ENCODE peak calls at places on chromosomes 2 and 18, in seven cellular contexts. One of them, this sample, is unnamed. For H3K27me3, the result is how much of the 10 kb centered on the place peaks cover.

GRCh38 chr18:62288669-62289016 is 36.5 kb upstream of the TNFRSF11A start:
- DNase-seq in mammary epithelial cell: no peak
- DNase-seq in pancreas: no peak
- DNase-seq in IMR-90: no peak
- DNase-seq in cardiac muscle cell: no peak
- DNase-seq in naive thymus-derived CD4-positive, alpha-beta T cell: no peak
- DNase-seq in heart right ventricle: no peak
- DNase-seq in this sample: no peak

GRCh38 chr2:136783856-136784255 is 18.5 kb downstream of the THSD7B start:
- DNase-seq in IMR-90: no peak
- DNase-seq in pancreas: no peak
- DNase-seq in naive thymus-derived CD4-positive, alpha-beta T cell: no peak
- DNase-seq in heart right ventricle: no peak
- DNase-seq in cardiac muscle cell: no peak
- DNase-seq in mammary epithelial cell: no peak
- DNase-seq in this sample: no peak

GRCh38 chr2:111665551-111666116 is 218.4 kb downstream of the ANAPC1 start:
- DNase-seq in heart right ventricle: no peak
- DNase-seq in mammary epithelial cell: no peak
- DNase-seq in IMR-90: no peak
- DNase-seq in pancreas: no peak
- DNase-seq in cardiac muscle cell: no peak
- DNase-seq in naive thymus-derived CD4-positive, alpha-beta T cell: no peak
- DNase-seq in this sample: no peak

GRCh38 chr2:212914392-212914791 is 237.0 kb downstream of the IKZF2 start:
- DNase-seq in mammary epithelial cell: no peak
- DNase-seq in IMR-90: peak
- DNase-seq in naive thymus-derived CD4-positive, alpha-beta T cell: no peak
- DNase-seq in pancreas: no peak
- DNase-seq in heart right ventricle: no peak
- DNase-seq in cardiac muscle cell: no peak
- DNase-seq in this sample: no peak

GRCh38 chr2:144084114-144084661 is 435.7 kb downstream of the ZEB2 start:
- DNase-seq in IMR-90: peak
- DNase-seq in cardiac muscle cell: peak
- DNase-seq in heart right ventricle: no peak
- DNase-seq in mammary epithelial cell: peak
- DNase-seq in pancreas: no peak
- DNase-seq in naive thymus-derived CD4-positive, alpha-beta T cell: no peak
- DNase-seq in this sample: no peak

GRCh38 chr2:28624798-28625701 is 126.6 kb upstream of the PPP1CB start:
- DNase-seq in pancreas: peak
- DNase-seq in naive thymus-derived CD4-positive, alpha-beta T cell: peak
- DNase-seq in cardiac muscle cell: peak
- DNase-seq in mammary epithelial cell: no peak
- DNase-seq in IMR-90: peak
- DNase-seq in heart right ventricle: peak
- DNase-seq in this sample: no peak

GRCh38 chr2:103469800-103470199 is 708.0 kb downstream of the TMEM182 start:
- DNase-seq in naive thymus-derived CD4-positive, alpha-beta T cell: no peak
- DNase-seq in IMR-90: no peak
- DNase-seq in heart right ventricle: no peak
- DNase-seq in cardiac muscle cell: no peak
- DNase-seq in pancreas: no peak
- DNase-seq in mammary epithelial cell: no peak
- DNase-seq in this sample: no peak

GRCh38 chr2:197107291-197108269 is 181.1 kb upstream of the PGAP1 start:
- DNase-seq in mammary epithelial cell: no peak
- DNase-seq in IMR-90: peak
- DNase-seq in naive thymus-derived CD4-positive, alpha-beta T cell: no peak
- DNase-seq in cardiac muscle cell: peak
- DNase-seq in heart right ventricle: peak
- DNase-seq in pancreas: no peak
- DNase-seq in this sample: no peak

GRCh38 chr2:130843321-130843985 is 6.7 kb downstream of the ARHGEF4 start:
- DNase-seq in heart right ventricle: no peak
- DNase-seq in mammary epithelial cell: no peak
- DNase-seq in pancreas: peak
- DNase-seq in IMR-90: no peak
- DNase-seq in naive thymus-derived CD4-positive, alpha-beta T cell: no peak
- DNase-seq in cardiac muscle cell: no peak
- DNase-seq in this sample: no peak

GRCh38 chr2:128465246-128466170 is 146.8 kb upstream of the HS6ST1 start:
- DNase-seq in naive thymus-derived CD4-positive, alpha-beta T cell: no peak
- DNase-seq in mammary epithelial cell: no peak
- DNase-seq in pancreas: no peak
- DNase-seq in IMR-90: no peak
- DNase-seq in heart right ventricle: no peak
- DNase-seq in cardiac muscle cell: no peak
- DNase-seq in this sample: no peak

GRCh38 chr2:225429718-225430117 is 30.2 kb downstream of the NYAP2 start:
- DNase-seq in heart right ventricle: no peak
- DNase-seq in IMR-90: peak
- DNase-seq in cardiac muscle cell: peak
- DNase-seq in pancreas: peak
- DNase-seq in mammary epithelial cell: no peak
- DNase-seq in naive thymus-derived CD4-positive, alpha-beta T cell: no peak
- DNase-seq in this sample: no peak

GRCh38 chr2:81196383-81196851 is 891.9 kb upstream of the LRRTM1 start:
- DNase-seq in naive thymus-derived CD4-positive, alpha-beta T cell: no peak
- DNase-seq in IMR-90: no peak
- DNase-seq in cardiac muscle cell: no peak
- DNase-seq in pancreas: no peak
- DNase-seq in mammary epithelial cell: no peak
- DNase-seq in heart right ventricle: no peak
- DNase-seq in this sample: no peak

GRCh38 chr2:207239754-207240494 is 74.2 kb upstream of the KLF7 start:
- DNase-seq in pancreas: no peak
- DNase-seq in cardiac muscle cell: peak
- DNase-seq in mammary epithelial cell: peak
- DNase-seq in IMR-90: peak
- DNase-seq in heart right ventricle: no peak
- DNase-seq in naive thymus-derived CD4-positive, alpha-beta T cell: no peak
- DNase-seq in this sample: no peak

GRCh38 chr2:81195017-81195773 is 890.6 kb upstream of the LRRTM1 start:
- DNase-seq in cardiac muscle cell: no peak
- DNase-seq in heart right ventricle: no peak
- DNase-seq in pancreas: no peak
- DNase-seq in IMR-90: no peak
- DNase-seq in naive thymus-derived CD4-positive, alpha-beta T cell: no peak
- DNase-seq in mammary epithelial cell: no peak
- DNase-seq in this sample: no peak

GRCh38 chr2:204051476-204051875 is 114.9 kb downstream of the ICOS start:
- DNase-seq in mammary epithelial cell: no peak
- DNase-seq in heart right ventricle: no peak
- DNase-seq in naive thymus-derived CD4-positive, alpha-beta T cell: peak
- DNase-seq in cardiac muscle cell: no peak
- DNase-seq in IMR-90: no peak
- DNase-seq in pancreas: no peak
- DNase-seq in this sample: no peak

GRCh38 chr2:180000434-180000833 is 6.7 kb downstream of the CWC22 start:
- DNase-seq in IMR-90: peak
- DNase-seq in cardiac muscle cell: peak
- DNase-seq in pancreas: no peak
- DNase-seq in heart right ventricle: no peak
- DNase-seq in mammary epithelial cell: peak
- DNase-seq in naive thymus-derived CD4-positive, alpha-beta T cell: no peak
- DNase-seq in this sample: no peak

GRCh38 chr2:105406221-105406620 is 7.4 kb upstream of the FHL2 start:
- DNase-seq in naive thymus-derived CD4-positive, alpha-beta T cell: no peak
- DNase-seq in cardiac muscle cell: peak
- DNase-seq in mammary epithelial cell: peak
- DNase-seq in heart right ventricle: no peak
- DNase-seq in IMR-90: peak
- DNase-seq in pancreas: no peak
- DNase-seq in this sample: no peak

GRCh38 chr2:201939366-201939985 is 94.2 kb upstream of the FZD7 start:
- DNase-seq in IMR-90: no peak
- DNase-seq in cardiac muscle cell: peak
- DNase-seq in naive thymus-derived CD4-positive, alpha-beta T cell: no peak
- DNase-seq in heart right ventricle: no peak
- DNase-seq in mammary epithelial cell: no peak
- DNase-seq in pancreas: no peak
- DNase-seq in this sample: no peak

GRCh38 chr2:83894976-83895375 is 564.1 kb downstream of the SUCLG1 start:
- DNase-seq in mammary epithelial cell: no peak
- DNase-seq in cardiac muscle cell: no peak
- DNase-seq in heart right ventricle: no peak
- DNase-seq in naive thymus-derived CD4-positive, alpha-beta T cell: no peak
- DNase-seq in IMR-90: no peak
- DNase-seq in pancreas: no peak
- DNase-seq in this sample: no peak

GRCh38 chr18:44513233-44513632 is 167.5 kb upstream of the SETBP1 start:
- DNase-seq in heart right ventricle: no peak
- DNase-seq in cardiac muscle cell: no peak
- DNase-seq in naive thymus-derived CD4-positive, alpha-beta T cell: no peak
- DNase-seq in pancreas: no peak
- DNase-seq in mammary epithelial cell: no peak
- DNase-seq in IMR-90: no peak
- DNase-seq in this sample: no peak

GRCh38 chr18:44510376-44510775 is 170.3 kb upstream of the SETBP1 start:
- DNase-seq in cardiac muscle cell: no peak
- DNase-seq in mammary epithelial cell: no peak
- DNase-seq in heart right ventricle: no peak
- DNase-seq in pancreas: no peak
- DNase-seq in naive thymus-derived CD4-positive, alpha-beta T cell: no peak
- DNase-seq in IMR-90: no peak
- DNase-seq in this sample: no peak

GRCh38 chr18:44508474-44508873 is 172.2 kb upstream of the SETBP1 start:
- DNase-seq in pancreas: no peak
- DNase-seq in mammary epithelial cell: no peak
- DNase-seq in IMR-90: no peak
- DNase-seq in naive thymus-derived CD4-positive, alpha-beta T cell: no peak
- DNase-seq in cardiac muscle cell: no peak
- DNase-seq in heart right ventricle: no peak
- DNase-seq in this sample: no peak

GRCh38 chr18:44507729-44508325 is 172.9 kb upstream of the SETBP1 start:
- DNase-seq in cardiac muscle cell: peak
- DNase-seq in heart right ventricle: peak
- DNase-seq in naive thymus-derived CD4-positive, alpha-beta T cell: peak
- DNase-seq in IMR-90: no peak
- DNase-seq in mammary epithelial cell: no peak
- DNase-seq in pancreas: no peak
- DNase-seq in this sample: no peak

DNA sequence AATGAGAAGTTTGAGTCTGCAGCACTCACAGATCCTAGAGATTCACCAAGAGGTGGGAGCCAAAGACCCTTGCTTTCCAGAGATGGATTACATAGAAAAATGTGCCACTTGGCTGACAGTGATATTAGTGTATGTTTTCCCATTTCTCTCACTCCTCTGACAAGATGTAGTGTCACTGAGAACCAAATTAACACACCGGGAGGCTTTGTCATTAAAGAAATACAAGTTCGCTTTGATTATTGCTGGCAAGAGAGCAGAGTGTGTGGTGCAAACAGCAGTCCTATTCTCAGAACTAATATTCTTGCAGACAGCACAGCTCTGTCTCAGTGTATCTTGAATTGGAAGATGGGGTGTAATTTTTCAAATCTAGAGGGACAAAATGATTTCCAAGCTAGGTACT is 171.6 kb upstream of the SETBP1 start:
- DNase-seq in heart right ventricle: no peak
- DNase-seq in IMR-90: no peak
- DNase-seq in pancreas: no peak
- DNase-seq in cardiac muscle cell: no peak
- DNase-seq in naive thymus-derived CD4-positive, alpha-beta T cell: no peak
- DNase-seq in mammary epithelial cell: no peak
- DNase-seq in this sample: no peak
- H3K4me3 ChIP-seq in heart right ventricle: no peak
- H3K4me3 ChIP-seq in IMR-90: no peak
- H3K4me3 ChIP-seq in pancreas: no peak
- H3K4me3 ChIP-seq in cardiac muscle cell: no peak
- H3K4me3 ChIP-seq in naive thymus-derived CD4-positive, alpha-beta T cell: no peak
- H3K4me3 ChIP-seq in mammary epithelial cell: no peak
- H3K4me3 ChIP-seq in this sample: no peak

DNA sequence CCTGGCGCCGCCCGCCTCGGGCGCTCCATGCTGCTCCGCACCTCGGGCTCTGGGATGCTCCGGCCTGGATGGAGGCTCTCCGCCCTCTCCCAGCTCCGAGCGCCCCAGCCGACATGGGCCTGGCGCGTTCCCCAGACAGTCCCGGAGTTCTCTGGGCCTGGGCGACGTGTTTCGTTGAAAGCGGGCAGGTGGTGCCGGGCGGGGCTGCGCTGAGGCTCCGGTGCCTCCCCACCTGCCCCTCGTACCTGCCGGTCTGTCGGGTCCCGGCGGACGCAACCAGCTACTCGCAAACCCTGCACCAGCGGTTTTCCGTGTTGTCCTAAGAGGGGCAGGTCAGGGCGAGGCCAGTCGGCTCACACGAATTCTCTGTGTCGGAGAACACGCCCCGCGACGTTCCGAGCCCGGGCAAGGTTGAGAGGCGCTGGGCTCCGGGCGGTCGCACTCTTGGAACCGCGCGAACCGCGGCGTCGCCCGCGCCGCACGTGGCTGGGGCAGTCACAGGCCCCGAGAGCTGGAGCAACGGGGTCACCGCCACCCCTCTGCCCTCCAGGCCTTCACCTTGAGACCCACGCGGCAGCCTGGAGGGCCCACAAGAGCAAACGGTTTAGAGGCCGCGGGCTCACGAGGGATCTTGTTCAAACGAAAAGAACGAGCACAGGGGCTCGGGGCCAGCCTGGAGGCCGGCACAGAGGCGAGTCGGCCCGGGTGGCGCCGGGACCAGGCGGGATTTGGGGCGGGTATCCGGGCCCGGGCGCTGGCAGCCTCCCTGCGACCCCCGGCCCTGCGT is 4.2 kb upstream of the SIX2 start:
- DNase-seq in IMR-90: no peak
- DNase-seq in heart right ventricle: no peak
- DNase-seq in pancreas: peak
- DNase-seq in mammary epithelial cell: no peak
- DNase-seq in naive thymus-derived CD4-positive, alpha-beta T cell: no peak
- DNase-seq in cardiac muscle cell: peak
- DNase-seq in this sample: no peak
- H3K27me3 ChIP-seq in IMR-90: half or more
- H3K27me3 ChIP-seq in heart right ventricle: half or more
- H3K27me3 ChIP-seq in pancreas: under half
- H3K27me3 ChIP-seq in mammary epithelial cell: under half
- H3K27me3 ChIP-seq in naive thymus-derived CD4-positive, alpha-beta T cell: under half
- H3K27me3 ChIP-seq in cardiac muscle cell: half or more
- H3K27me3 ChIP-seq in this sample: under half

DNA sequence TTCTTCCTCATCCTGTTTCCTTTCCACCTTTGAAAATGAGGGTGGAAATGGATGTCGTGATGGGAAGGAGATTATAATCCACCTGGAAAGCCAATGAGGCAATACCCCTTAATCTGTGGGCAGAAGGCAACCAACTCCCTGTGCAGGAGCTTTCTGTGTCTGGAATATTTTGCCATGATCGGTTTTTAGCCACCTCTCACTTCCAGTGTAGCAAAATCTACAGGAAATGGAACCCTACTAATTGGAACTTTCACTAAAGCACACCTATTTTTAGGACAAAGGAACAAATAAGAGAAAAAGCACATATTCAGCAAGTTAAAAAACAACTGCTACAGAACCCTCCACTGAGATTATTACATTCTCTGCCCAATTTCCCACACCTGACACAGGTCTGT is 112.1 kb upstream of the SMAD7 start:
- DNase-seq in naive thymus-derived CD4-positive, alpha-beta T cell: no peak
- DNase-seq in cardiac muscle cell: no peak
- DNase-seq in mammary epithelial cell: no peak
- DNase-seq in IMR-90: no peak
- DNase-seq in pancreas: no peak
- DNase-seq in heart right ventricle: no peak
- DNase-seq in this sample: no peak
- H3K4me3 ChIP-seq in naive thymus-derived CD4-positive, alpha-beta T cell: no peak
- H3K4me3 ChIP-seq in cardiac muscle cell: no peak
- H3K4me3 ChIP-seq in mammary epithelial cell: no peak
- H3K4me3 ChIP-seq in IMR-90: no peak
- H3K4me3 ChIP-seq in pancreas: no peak
- H3K4me3 ChIP-seq in heart right ventricle: no peak
- H3K4me3 ChIP-seq in this sample: no peak

GRCh38 chr2:100812141-100812540 is 7.8 kb upstream of the NPAS2 start:
- DNase-seq in mammary epithelial cell: no peak
- DNase-seq in pancreas: no peak
- DNase-seq in cardiac muscle cell: no peak
- DNase-seq in heart right ventricle: no peak
- DNase-seq in naive thymus-derived CD4-positive, alpha-beta T cell: peak
- DNase-seq in IMR-90: no peak
- DNase-seq in this sample: no peak
- H3K27me3 ChIP-seq in mammary epithelial cell: under half
- H3K27me3 ChIP-seq in pancreas: under half
- H3K27me3 ChIP-seq in cardiac muscle cell: under half
- H3K27me3 ChIP-seq in heart right ventricle: under half
- H3K27me3 ChIP-seq in naive thymus-derived CD4-positive, alpha-beta T cell: under half
- H3K27me3 ChIP-seq in IMR-90: under half
- H3K27me3 ChIP-seq in this sample: under half